ENCODE peak calls at places on chromosomes 16 and 17, in ten cellular contexts. Z, K, U, O, Q, E, X, N, F and H are unnamed samples. For H3K36me3 and H3K4me1, the result is how much of the 10 kb centered on the place peaks cover.

GRCh38 chr16:84245933-84246678 is 6.3 kb upstream of the KCNG4 start:
- DNase-seq in Z (no peak), K (no peak), U (no peak), O (no peak), Q (no peak), E (no peak), X (no peak), N (no peak), F (no peak), H (no peak)

GRCh38 chr16:79895053-79895916 is 294.7 kb upstream of the MAF start:
- DNase-seq in Z (no peak), K (no peak), U (no peak), O (no peak), Q (no peak), E (no peak), X (no peak), N (no peak), F (no peak), H (no peak)

GRCh38 chr16:81401035-81401950 is 43.3 kb upstream of the CMIP start:
- DNase-seq in Z (peak), K (peak), U (peak), O (no peak), Q (no peak), E (no peak), X (peak), N (peak), F (no peak), H (peak)

GRCh38 chr17:77693301-77693700 is 265.2 kb upstream of the TNRC6C start:
- DNase-seq in Z (no peak), K (no peak), U (no peak), O (no peak), Q (no peak), E (no peak), X (peak), N (no peak), F (no peak), H (peak)

GRCh38 chr17:8153550-8153956 is 1.3 kb upstream of the PER1 start:
- DNase-seq in Z (peak), K (no peak), U (peak), O (peak), Q (peak), E (no peak), X (peak), N (peak), F (peak), H (peak)

GRCh38 chr16:14300631-14301149 is 229.6 kb downstream of the MRTFB start:
- DNase-seq in Z (peak), K (peak), U (peak), O (peak), Q (peak), E (no peak), X (peak), N (peak), F (peak), H (peak)

GRCh38 chr16:75054556-75054947 is 55.7 kb downstream of the ZNRF1 start:
- DNase-seq in Z (no peak), K (no peak), U (no peak), O (no peak), Q (no peak), E (no peak), X (no peak), N (no peak), F (no peak), H (no peak)

GRCh38 chr17:38870259-38871165 is 654 bp downstream of the LASP1 start:
- DNase-seq in Z (peak), K (peak), U (peak), O (peak), Q (peak), E (peak), X (peak), N (peak), F (peak), H (peak)

GRCh38 chr16:53664724-53665345 is 38.8 kb downstream of the RPGRIP1L start:
- DNase-seq in Z (peak), K (no peak), U (peak), O (no peak), Q (no peak), E (no peak), X (peak), N (peak), F (no peak), H (no peak)

GRCh38 chr16:2828876-2829430 is 1.1 kb upstream of the ZG16B start:
- DNase-seq in Z (no peak), K (no peak), U (no peak), O (no peak), Q (no peak), E (no peak), X (no peak), N (no peak), F (no peak), H (no peak)

GRCh38 chr16:21163576-21163975 is 5.1 kb downstream of the LDAF1 start:
- DNase-seq in Z (no peak), K (no peak), U (no peak), O (peak), Q (no peak), E (no peak), X (no peak), N (no peak), F (no peak), H (no peak)

GRCh38 chr16:57531635-57532220 is 4.6 kb downstream of the CCDC102A start:
- DNase-seq in Z (no peak), K (no peak), U (no peak), O (peak), Q (no peak), E (no peak), X (no peak), N (no peak), F (no peak), H (no peak)

GRCh38 chr17:56681561-56682266 is 88.2 kb downstream of the NOG start:
- DNase-seq in Z (peak), K (no peak), U (peak), O (no peak), Q (no peak), E (no peak), X (no peak), N (peak), F (no peak), H (no peak)

GRCh38 chr16:49781401-49781800 is 74.5 kb downstream of the ZNF423 start:
- DNase-seq in Z (peak), K (no peak), U (no peak), O (no peak), Q (no peak), E (no peak), X (no peak), N (no peak), F (no peak), H (no peak)

GRCh38 chr16:85372627-85373372 is 240.3 kb upstream of the GSE1 start:
- DNase-seq in Z (peak), K (peak), U (peak), O (peak), Q (no peak), E (no peak), X (no peak), N (peak), F (no peak), H (peak)

GRCh38 chr17:72717276-72717675 is 375.2 kb downstream of the SLC39A11 start:
- DNase-seq in Z (no peak), K (no peak), U (no peak), O (no peak), Q (no peak), E (no peak), X (no peak), N (no peak), F (no peak), H (no peak)

GRCh38 chr17:32741381-32741780 is 135.5 kb downstream of the MYO1D start:
- DNase-seq in Z (peak), K (no peak), U (no peak), O (no peak), Q (no peak), E (no peak), X (no peak), N (no peak), F (no peak), H (no peak)

GRCh38 chr16:19911204-19911603 is 26.6 kb upstream of the GPRC5B start:
- DNase-seq in Z (no peak), K (no peak), U (no peak), O (no peak), Q (no peak), E (no peak), X (no peak), N (no peak), F (no peak), H (no peak)

GRCh38 chr16:19913306-19913717 is 28.7 kb upstream of the GPRC5B start:
- DNase-seq in Z (peak), K (no peak), U (peak), O (no peak), Q (no peak), E (no peak), X (no peak), N (no peak), F (no peak), H (no peak)

GRCh38 chr16:19909750-19910322 is 25.2 kb upstream of the GPRC5B start:
- DNase-seq in Z (peak), K (no peak), U (no peak), O (no peak), Q (no peak), E (no peak), X (no peak), N (no peak), F (no peak), H (no peak)

GRCh38 chr16:19912445-19913305 is 28.0 kb upstream of the GPRC5B start:
- DNase-seq in Z (peak), K (no peak), U (peak), O (no peak), Q (no peak), E (no peak), X (no peak), N (peak), F (no peak), H (no peak)

GRCh38 chr16:19911747-19912146 is 27.1 kb upstream of the GPRC5B start:
- DNase-seq in Z (no peak), K (no peak), U (no peak), O (no peak), Q (no peak), E (no peak), X (no peak), N (no peak), F (no peak), H (no peak)
- H3K36me3 ChIP-seq in Z (under half), K (under half), U (under half), O (under half), Q (under half), E (under half), X (under half), N (under half), F (under half), H (under half)

GRCh38 chr16:55499281-55499680 is 9.6 kb upstream of the LPCAT2 start:
- DNase-seq in Z (no peak), K (no peak), U (no peak), O (peak), Q (no peak), E (no peak), X (no peak), N (no peak), F (no peak), H (peak)
- H3K4me1 ChIP-seq in Z (under half), K (half or more), U (half or more), O (under half), Q (under half), E (under half), X (under half), N (under half), F (under half), H (under half)

GRCh38 chr16:386641-387156 is 4.9 kb upstream of the PGAP6 start:
- DNase-seq in Z (peak), K (no peak), U (peak), O (no peak), Q (no peak), E (no peak), X (peak), N (no peak), F (no peak), H (no peak)
- TF ChIP-seq CTCF in Z (peak), K (no peak), U (no peak), O (no peak), Q (no peak), E (no peak), X (no peak), N (peak), F (peak), H (no peak)

GRCh38 chr17:75695141-75695829 is 26.0 kb upstream of the ITGB4 start:
- DNase-seq in Z (no peak), K (no peak), U (peak), O (no peak), Q (no peak), E (no peak), X (no peak), N (peak), F (no peak), H (no peak)

GRCh38 chr17:75695830-75696271 is 25.4 kb upstream of the ITGB4 start:
- DNase-seq in Z (no peak), K (no peak), U (no peak), O (no peak), Q (no peak), E (no peak), X (peak), N (no peak), F (no peak), H (no peak)

GRCh38 chr17:75694536-75694935 is 26.7 kb upstream of the ITGB4 start:
- DNase-seq in Z (no peak), K (no peak), U (no peak), O (no peak), Q (no peak), E (no peak), X (peak), N (no peak), F (no peak), H (no peak)

GRCh38 chr17:75692976-75693375 is 25.8 kb downstream of the SAP30BP start:
- DNase-seq in Z (no peak), K (no peak), U (no peak), O (no peak), Q (no peak), E (no peak), X (no peak), N (no peak), F (no peak), H (no peak)

DNA sequence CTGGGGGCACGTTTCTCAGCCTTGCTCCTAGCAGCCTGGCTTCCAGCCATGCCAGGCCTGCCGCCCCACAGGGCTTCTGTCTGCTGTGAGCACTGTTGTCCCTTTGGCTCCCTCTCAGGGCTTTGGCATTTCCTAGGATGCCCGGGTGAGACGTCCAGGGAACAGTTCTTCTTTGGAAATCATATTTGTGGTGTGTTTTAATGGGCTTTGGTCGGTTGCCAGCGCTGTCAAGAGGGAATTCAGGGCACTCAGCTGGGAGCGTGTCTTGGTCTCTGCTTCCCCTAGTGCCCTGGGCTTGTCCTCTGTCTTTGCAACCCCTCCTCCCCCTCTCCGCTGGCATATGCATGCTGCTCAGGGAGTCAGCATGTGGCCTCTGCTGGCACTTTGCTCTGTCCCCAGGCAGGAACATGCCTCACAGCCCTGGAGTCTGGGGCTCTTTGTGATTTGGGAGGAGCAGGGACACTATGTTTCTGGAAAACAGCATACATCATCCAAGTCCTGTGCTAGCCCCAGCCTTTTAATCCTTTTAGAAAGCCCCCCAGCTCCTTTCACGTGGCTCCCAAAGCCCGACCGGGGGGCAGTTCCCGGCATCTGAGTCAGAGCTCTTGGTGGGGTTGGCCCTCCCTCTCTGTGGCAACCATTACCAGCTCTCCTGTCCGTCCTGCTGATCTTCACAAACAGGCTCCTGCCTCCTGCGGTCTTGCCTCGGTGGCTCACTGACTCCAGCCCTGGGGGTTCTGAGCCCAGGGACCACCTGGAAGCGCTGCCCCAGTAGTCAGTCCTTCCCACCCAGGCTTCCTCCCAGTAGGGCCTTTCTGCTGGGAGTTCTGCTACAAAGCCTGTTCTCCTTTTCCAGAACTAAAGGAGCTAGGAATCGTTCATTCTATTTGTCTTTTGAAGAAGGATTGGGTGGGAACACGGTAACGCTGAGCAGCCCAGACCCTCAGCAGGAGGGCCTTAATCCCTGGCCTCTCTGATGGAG is 26.7 kb downstream of the SAP30BP start:
- DNase-seq in Z (peak), K (peak), U (peak), O (no peak), Q (peak), E (no peak), X (peak), N (peak), F (peak), H (no peak)
- H3K36me3 ChIP-seq in Z (under half), K (under half), U (under half), O (under half), Q (under half), E (under half), X (under half), N (under half), F (under half), H (under half)

GRCh38 chr17:65158081-65158480 is 20.9 kb downstream of the RGS9 start:
- DNase-seq in Z (no peak), K (no peak), U (no peak), O (no peak), Q (no peak), E (no peak), X (no peak), N (no peak), F (no peak), H (no peak)

GRCh38 chr17:65156835-65157565 is 19.8 kb downstream of the RGS9 start:
- DNase-seq in Z (no peak), K (no peak), U (no peak), O (no peak), Q (no peak), E (no peak), X (no peak), N (no peak), F (no peak), H (no peak)

GRCh38 chr17:65160507-65160906 is 23.3 kb downstream of the RGS9 start:
- DNase-seq in Z (no peak), K (no peak), U (no peak), O (no peak), Q (no peak), E (no peak), X (no peak), N (no peak), F (no peak), H (no peak)

GRCh38 chr17:65156185-65156834 is 19.1 kb downstream of the RGS9 start:
- DNase-seq in Z (no peak), K (no peak), U (no peak), O (no peak), Q (no peak), E (no peak), X (no peak), N (no peak), F (no peak), H (no peak)

DNA sequence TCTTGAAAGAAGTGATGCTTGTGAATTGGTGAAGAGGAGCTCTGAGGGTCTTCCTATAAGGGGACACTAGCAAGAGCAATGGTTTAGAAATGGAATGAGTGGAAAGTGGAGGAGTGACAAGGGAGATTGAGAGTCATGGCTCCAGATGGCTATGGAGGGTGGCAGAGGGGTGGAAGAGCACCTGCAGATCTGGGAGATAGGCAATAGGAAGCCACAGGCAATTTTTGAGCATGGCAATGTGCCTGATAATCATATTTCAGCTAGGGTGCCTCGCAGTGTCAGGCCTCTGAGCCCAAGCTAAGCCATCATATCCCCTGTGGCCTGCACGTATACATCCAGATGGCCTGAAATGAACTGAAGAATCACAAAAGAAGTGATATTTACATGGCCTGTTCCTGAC is 21.5 kb downstream of the RGS9 start:
- DNase-seq in Z (no peak), K (peak), U (no peak), O (no peak), Q (no peak), E (no peak), X (no peak), N (no peak), F (no peak), H (no peak)
- H3K4me1 ChIP-seq in Z (under half), K (under half), U (under half), O (under half), Q (under half), E (under half), X (under half), N (under half), F (under half), H (under half)

DNA sequence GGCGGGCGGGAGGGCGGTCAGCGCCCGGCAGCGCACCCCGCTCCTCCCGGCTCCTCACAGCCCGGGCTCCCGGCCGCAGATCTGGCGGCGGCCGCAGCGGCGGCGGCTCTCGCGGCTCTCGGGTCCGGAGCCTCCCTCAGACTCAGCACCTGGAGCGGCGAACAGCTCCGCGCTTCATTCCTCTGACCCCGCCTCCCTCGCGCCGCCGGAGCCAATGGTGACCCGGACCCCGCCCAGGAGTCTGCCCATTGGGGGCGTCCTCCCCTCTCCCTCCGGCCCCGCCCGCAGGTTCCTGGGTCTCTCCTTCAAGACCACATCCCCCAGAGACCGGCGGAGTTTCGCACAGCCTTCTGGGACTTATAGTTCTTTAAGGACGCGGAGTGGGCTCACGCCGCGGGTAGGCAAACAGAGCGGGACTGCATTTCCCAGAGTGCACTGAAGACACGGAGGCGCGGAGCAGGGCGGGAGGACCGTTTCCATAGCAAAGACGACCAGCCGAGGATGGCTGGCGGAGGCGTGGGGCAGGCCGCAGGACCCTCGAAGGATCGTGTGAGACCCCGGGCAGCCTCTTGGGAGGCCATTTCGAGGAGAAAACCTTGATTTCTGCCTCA is at the start of gene SMPD3:
- DNase-seq in Z (peak), K (peak), U (peak), O (peak), Q (peak), E (peak), X (peak), N (peak), F (peak), H (peak)
- TF ChIP-seq CTCF in Z (no peak), K (no peak), U (no peak), O (peak), Q (no peak), E (no peak), X (no peak), N (no peak), F (no peak), H (no peak)

GRCh38 chr17:82507631-82508175 is 11.8 kb upstream of the FOXK2 start:
- DNase-seq in Z (no peak), K (no peak), U (no peak), O (no peak), Q (no peak), E (no peak), X (no peak), N (no peak), F (no peak), H (no peak)
- H3K36me3 ChIP-seq in Z (under half), K (under half), U (under half), O (under half), Q (under half), E (under half), X (under half), N (under half), F (under half), H (under half)